ENCODE peak calls at places on chromosome 11, in seven cellular contexts. X, U, E, F, M, B and O are unnamed samples.

GRCh38 chr11:2653930-2654739 is 45.7 kb downstream of the KCNQ1OT1 start:
- DNase-seq in X (no peak), F (no peak), U (no peak), B (no peak), E (no peak), M (no peak), O (no peak)

GRCh38 chr11:61102667-61103491 is 590 bp downstream of the CD5 start:
- DNase-seq in X (no peak), E (no peak), F (no peak), U (no peak), M (no peak), B (no peak), O (no peak)

GRCh38 chr11:128061321-128061871 is 526.0 kb downstream of the ETS1 start:
- DNase-seq in E (no peak), U (no peak), F (no peak), M (no peak), X (no peak), B (no peak), O (no peak)

GRCh38 chr11:68480193-68480592 is 19.6 kb downstream of the PPP6R3 start:
- DNase-seq in U (no peak), F (no peak), M (no peak), X (no peak), B (no peak), E (no peak), O (no peak)

GRCh38 chr11:2561283-2562180 is 116.7 kb downstream of the KCNQ1 start:
- DNase-seq in M (no peak), X (no peak), U (no peak), F (peak), E (no peak), B (no peak), O (no peak)

GRCh38 chr11:77999446-77999845 is 5.0 kb upstream of the INTS4 start:
- DNase-seq in B (no peak), U (no peak), X (no peak), M (no peak), E (no peak), F (no peak), O (no peak)

GRCh38 chr11:75423721-75424120 is 9.3 kb downstream of the KLHL35 start:
- DNase-seq in M (no peak), B (no peak), X (no peak), U (no peak), E (no peak), F (no peak), O (no peak)

GRCh38 chr11:91158901-91159537 is 936.2 kb upstream of the CHORDC1 start:
- DNase-seq in M (no peak), B (no peak), F (no peak), U (no peak), E (no peak), X (no peak), O (no peak)

GRCh38 chr11:126607374-126607773 is 251.9 kb downstream of the ST3GAL4 start:
- DNase-seq in X (no peak), M (no peak), E (no peak), U (no peak), B (no peak), F (peak), O (peak)

GRCh38 chr11:23205156-23205871 is 345.0 kb upstream of the CCDC179 start:
- DNase-seq in X (no peak), U (no peak), E (no peak), B (no peak), F (no peak), M (no peak), O (no peak)

GRCh38 chr11:30197869-30198268 is 32.9 kb upstream of the FSHB start:
- DNase-seq in E (no peak), B (no peak), M (no peak), F (no peak), U (no peak), X (no peak), O (no peak)

GRCh38 chr11:71244116-71244815 is 8.1 kb downstream of the SHANK2 start:
- DNase-seq in M (no peak), X (no peak), B (no peak), U (no peak), E (no peak), F (no peak), O (no peak)

GRCh38 chr11:18768472-18768901 is 23.1 kb downstream of the PTPN5 start:
- DNase-seq in F (no peak), U (peak), B (no peak), M (no peak), X (no peak), E (no peak), O (no peak)

GRCh38 chr11:69650081-69650831 is 9.3 kb downstream of the CCND1 start:
- DNase-seq in B (no peak), E (no peak), M (no peak), X (no peak), F (no peak), U (no peak), O (no peak)

GRCh38 chr11:65988791-65989592 is 13.0 kb downstream of the EIF1AD start:
- DNase-seq in E (peak), X (peak), U (peak), F (peak), B (peak), M (peak), O (peak)

GRCh38 chr11:23991140-23991539 is 505.7 kb upstream of the LUZP2 start:
- DNase-seq in X (no peak), U (no peak), F (no peak), B (no peak), M (no peak), E (no peak), O (no peak)

GRCh38 chr11:7977251-7977917 is 9.8 kb upstream of the EIF3F start:
- DNase-seq in U (no peak), B (no peak), F (no peak), M (no peak), X (no peak), E (no peak), O (no peak)

GRCh38 chr11:46298699-46299424 is 21.4 kb downstream of the CREB3L1 start:
- DNase-seq in M (no peak), F (no peak), U (no peak), B (no peak), E (no peak), X (no peak), O (no peak)

GRCh38 chr11:77101043-77101537 is 1.6 kb upstream of the OMP start:
- DNase-seq in M (no peak), X (no peak), B (no peak), F (no peak), U (no peak), E (no peak), O (no peak)

GRCh38 chr11:73383249-73384126 is 7.3 kb downstream of the RELT start:
- DNase-seq in X (no peak), B (no peak), U (peak), E (no peak), M (no peak), F (peak), O (no peak)

GRCh38 chr11:118882489-118882888 is 1.2 kb upstream of the CXCR5 start:
- DNase-seq in X (no peak), B (no peak), U (no peak), M (no peak), E (no peak), F (no peak), O (peak)

GRCh38 chr11:94525933-94526332 is 13.7 kb downstream of the C11orf97 start:
- DNase-seq in B (no peak), X (no peak), M (no peak), E (no peak), F (no peak), U (no peak), O (no peak)